ENCODE peak calls at places on chromosomes 7 and 10, in eight cellular contexts. One of them, this sample, is unnamed.

GRCh38 chr7:155860840-155861479 is 48.7 kb upstream of the SHH start:
- DNase-seq in IMR-90: peak
- DNase-seq in PC-3: peak
- DNase-seq in WERI-Rb-1: no peak
- DNase-seq in pancreas: peak
- DNase-seq in uterus: no peak
- DNase-seq in stomach: peak
- DNase-seq in CD8-positive, alpha-beta T cell: no peak
- DNase-seq in this sample: no peak

GRCh38 chr10:66822801-66823200 is 103.0 kb upstream of the LRRTM3 start:
- DNase-seq in IMR-90: no peak
- DNase-seq in PC-3: no peak
- DNase-seq in WERI-Rb-1: no peak
- DNase-seq in pancreas: no peak
- DNase-seq in uterus: no peak
- DNase-seq in stomach: no peak
- DNase-seq in CD8-positive, alpha-beta T cell: no peak
- DNase-seq in this sample: no peak

GRCh38 chr10:71486465-71487114 is 89.9 kb downstream of the CDH23 start:
- DNase-seq in IMR-90: peak
- DNase-seq in PC-3: peak
- DNase-seq in WERI-Rb-1: peak
- DNase-seq in pancreas: no peak
- DNase-seq in uterus: no peak
- DNase-seq in stomach: peak
- DNase-seq in CD8-positive, alpha-beta T cell: no peak
- DNase-seq in this sample: no peak

GRCh38 chr7:5231116-5231515 is 41.1 kb downstream of the WIPI2 start:
- DNase-seq in IMR-90: no peak
- DNase-seq in PC-3: no peak
- DNase-seq in WERI-Rb-1: no peak
- DNase-seq in pancreas: no peak
- DNase-seq in uterus: no peak
- DNase-seq in stomach: no peak
- DNase-seq in CD8-positive, alpha-beta T cell: no peak
- DNase-seq in this sample: no peak

GRCh38 chr10:14588084-14588937 is 186.4 kb downstream of the FAM107B start:
- DNase-seq in IMR-90: peak
- DNase-seq in PC-3: peak
- DNase-seq in WERI-Rb-1: no peak
- DNase-seq in pancreas: no peak
- DNase-seq in uterus: no peak
- DNase-seq in stomach: no peak
- DNase-seq in CD8-positive, alpha-beta T cell: no peak
- DNase-seq in this sample: no peak

GRCh38 chr7:141072548-141073172 is 1.2 kb upstream of the TMEM178B start:
- DNase-seq in IMR-90: peak
- DNase-seq in PC-3: peak
- DNase-seq in WERI-Rb-1: peak
- DNase-seq in pancreas: peak
- DNase-seq in uterus: peak
- DNase-seq in stomach: no peak
- DNase-seq in CD8-positive, alpha-beta T cell: no peak
- DNase-seq in this sample: no peak

GRCh38 chr10:104622598-104623209 is 18.4 kb upstream of the SORCS3 start:
- DNase-seq in IMR-90: no peak
- DNase-seq in PC-3: peak
- DNase-seq in WERI-Rb-1: peak
- DNase-seq in pancreas: no peak
- DNase-seq in uterus: no peak
- DNase-seq in stomach: no peak
- DNase-seq in CD8-positive, alpha-beta T cell: no peak
- DNase-seq in this sample: no peak

GRCh38 chr10:80356563-80356999 is at the start of the genes DYDC1 and DYDC2:
- DNase-seq in IMR-90: no peak
- DNase-seq in PC-3: no peak
- DNase-seq in WERI-Rb-1: peak
- DNase-seq in pancreas: peak
- DNase-seq in uterus: peak
- DNase-seq in stomach: peak
- DNase-seq in CD8-positive, alpha-beta T cell: no peak
- DNase-seq in this sample: peak

GRCh38 chr7:129376076-129376777 is 58.0 kb upstream of the STRIP2 start:
- DNase-seq in IMR-90: peak
- DNase-seq in PC-3: peak
- DNase-seq in WERI-Rb-1: peak
- DNase-seq in pancreas: no peak
- DNase-seq in uterus: no peak
- DNase-seq in stomach: peak
- DNase-seq in CD8-positive, alpha-beta T cell: peak
- DNase-seq in this sample: peak

GRCh38 chr7:107614425-107614824 is 34.4 kb downstream of the BCAP29 start:
- DNase-seq in IMR-90: peak
- DNase-seq in PC-3: peak
- DNase-seq in WERI-Rb-1: no peak
- DNase-seq in pancreas: no peak
- DNase-seq in uterus: no peak
- DNase-seq in stomach: no peak
- DNase-seq in CD8-positive, alpha-beta T cell: no peak
- DNase-seq in this sample: no peak

GRCh38 chr7:65509368-65510186 is 135.9 kb downstream of the ZNF92 start:
- DNase-seq in IMR-90: no peak
- DNase-seq in PC-3: peak
- DNase-seq in WERI-Rb-1: no peak
- DNase-seq in pancreas: peak
- DNase-seq in uterus: no peak
- DNase-seq in stomach: peak
- DNase-seq in CD8-positive, alpha-beta T cell: no peak
- DNase-seq in this sample: no peak

DNA sequence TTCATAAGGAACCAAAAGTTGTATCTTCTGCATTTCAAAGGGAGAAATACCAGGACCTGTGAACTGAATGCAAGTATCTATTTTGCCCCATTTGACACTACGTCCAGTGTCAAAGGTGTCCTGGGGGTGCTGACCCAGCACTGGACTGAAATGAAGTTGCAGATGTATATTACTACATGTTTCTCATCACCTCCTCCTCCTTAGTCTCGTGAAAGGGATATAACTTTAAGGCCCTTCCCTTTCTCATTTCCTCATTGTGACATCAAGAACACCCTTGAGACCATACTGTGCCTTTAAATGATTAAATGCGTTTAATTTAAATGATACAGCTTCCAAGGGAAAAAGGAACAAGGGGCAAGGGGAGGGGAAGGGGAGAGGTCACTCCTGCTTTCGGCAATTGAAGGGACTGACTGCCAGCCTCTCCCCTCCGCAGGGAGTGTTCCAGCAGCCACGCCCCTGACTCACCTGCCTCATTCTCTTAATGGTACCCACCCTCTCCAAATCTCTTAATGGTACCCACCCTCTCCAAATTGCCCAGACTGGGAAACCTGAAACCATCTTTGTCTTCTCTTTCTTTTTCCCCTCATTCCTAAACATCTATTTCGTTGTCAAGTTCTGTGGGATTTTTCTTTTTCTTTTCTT is 80.5 kb upstream of the KMT2E start:
- DNase-seq in IMR-90: no peak
- DNase-seq in PC-3: no peak
- DNase-seq in WERI-Rb-1: no peak
- DNase-seq in pancreas: no peak
- DNase-seq in uterus: no peak
- DNase-seq in stomach: no peak
- DNase-seq in CD8-positive, alpha-beta T cell: no peak
- DNase-seq in this sample: no peak
- H3K27ac ChIP-seq in IMR-90: no peak
- H3K27ac ChIP-seq in PC-3: no peak
- H3K27ac ChIP-seq in WERI-Rb-1: no peak
- H3K27ac ChIP-seq in pancreas: no peak
- H3K27ac ChIP-seq in uterus: peak
- H3K27ac ChIP-seq in stomach: no peak
- H3K27ac ChIP-seq in CD8-positive, alpha-beta T cell: no peak
- H3K27ac ChIP-seq in this sample: no peak

DNA sequence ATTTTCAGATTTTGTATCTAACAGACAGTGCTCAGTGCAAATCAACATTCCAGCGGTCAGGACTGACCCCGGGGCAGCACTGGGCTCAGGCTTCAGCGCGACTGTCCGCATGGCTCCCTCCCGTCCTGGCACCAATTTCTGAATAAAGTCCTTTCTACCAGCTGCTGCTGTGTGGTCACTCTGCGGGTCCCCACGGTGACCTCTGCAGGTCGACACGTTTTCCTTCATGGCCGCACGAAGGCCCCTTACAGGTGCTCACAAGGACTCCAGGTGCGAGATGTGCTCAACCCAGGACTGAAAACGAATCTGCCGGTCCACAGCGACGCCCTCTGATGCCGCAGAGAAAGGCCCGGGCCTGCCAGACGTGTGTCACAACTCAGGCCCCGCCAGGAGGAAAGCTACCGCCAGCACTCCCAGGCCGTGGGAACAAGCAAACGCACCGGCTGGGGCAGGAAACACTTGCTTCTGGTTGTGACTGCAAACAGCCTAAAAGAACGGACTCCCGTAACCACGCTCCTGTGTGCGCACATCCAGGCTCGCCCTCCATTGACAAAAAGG is 3.7 kb upstream of the UTF1 start:
- DNase-seq in IMR-90: no peak
- DNase-seq in PC-3: peak
- DNase-seq in WERI-Rb-1: no peak
- DNase-seq in pancreas: no peak
- DNase-seq in uterus: no peak
- DNase-seq in stomach: no peak
- DNase-seq in CD8-positive, alpha-beta T cell: no peak
- DNase-seq in this sample: no peak
- TF ChIP-seq CTCF in IMR-90: no peak
- TF ChIP-seq CTCF in PC-3: peak
- TF ChIP-seq CTCF in WERI-Rb-1: no peak
- TF ChIP-seq CTCF in pancreas: no peak
- TF ChIP-seq CTCF in uterus: no peak
- TF ChIP-seq CTCF in stomach: no peak
- TF ChIP-seq CTCF in CD8-positive, alpha-beta T cell: no peak
- TF ChIP-seq CTCF in this sample: no peak

DNA sequence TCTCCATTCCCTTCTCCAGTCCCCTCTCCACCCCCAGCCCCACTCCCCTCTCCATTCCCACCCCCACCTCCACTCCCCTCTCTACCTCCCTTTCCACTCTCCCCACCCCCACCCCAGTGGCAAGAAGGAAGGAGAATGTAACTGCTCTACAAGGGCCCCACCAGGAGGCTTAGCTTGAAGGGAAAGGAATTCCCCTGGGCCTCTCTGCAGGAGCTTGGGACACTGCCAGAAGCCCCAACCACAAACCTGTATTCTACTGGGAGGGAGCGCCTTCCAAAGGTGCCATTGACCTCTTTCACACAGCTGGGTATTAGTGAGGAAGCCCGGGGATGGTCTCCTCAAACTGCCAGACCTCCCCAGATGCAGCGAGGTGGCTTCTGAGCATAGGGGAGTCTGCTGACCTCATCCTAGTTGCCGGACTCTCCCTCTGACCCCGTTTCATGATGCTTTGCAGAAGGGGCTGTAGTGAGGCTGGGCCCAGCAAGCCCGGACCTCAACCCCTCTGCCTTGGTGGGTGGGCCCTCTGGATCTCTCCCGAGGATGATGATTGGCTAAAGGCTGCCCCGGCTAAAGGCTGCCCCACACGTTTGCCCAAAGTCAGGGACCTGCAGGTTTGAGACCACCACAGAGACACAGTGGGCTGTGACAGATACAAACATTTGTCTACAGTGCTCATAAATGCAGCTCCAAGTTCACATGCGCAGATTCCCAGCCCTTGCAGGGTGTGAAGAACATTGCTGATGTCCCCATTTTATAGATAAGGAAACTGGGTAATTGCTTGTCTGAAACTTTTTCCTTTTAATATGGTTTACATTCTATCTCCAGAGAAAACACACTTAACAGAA is 2.9 kb downstream of the DEPP1 start:
- DNase-seq in IMR-90: peak
- DNase-seq in PC-3: peak
- DNase-seq in WERI-Rb-1: peak
- DNase-seq in pancreas: peak
- DNase-seq in uterus: peak
- DNase-seq in stomach: peak
- DNase-seq in CD8-positive, alpha-beta T cell: no peak
- DNase-seq in this sample: no peak
- H3K27ac ChIP-seq in IMR-90: peak
- H3K27ac ChIP-seq in PC-3: no peak
- H3K27ac ChIP-seq in WERI-Rb-1: no peak
- H3K27ac ChIP-seq in pancreas: peak
- H3K27ac ChIP-seq in uterus: peak
- H3K27ac ChIP-seq in stomach: peak
- H3K27ac ChIP-seq in CD8-positive, alpha-beta T cell: no peak
- H3K27ac ChIP-seq in this sample: no peak

DNA sequence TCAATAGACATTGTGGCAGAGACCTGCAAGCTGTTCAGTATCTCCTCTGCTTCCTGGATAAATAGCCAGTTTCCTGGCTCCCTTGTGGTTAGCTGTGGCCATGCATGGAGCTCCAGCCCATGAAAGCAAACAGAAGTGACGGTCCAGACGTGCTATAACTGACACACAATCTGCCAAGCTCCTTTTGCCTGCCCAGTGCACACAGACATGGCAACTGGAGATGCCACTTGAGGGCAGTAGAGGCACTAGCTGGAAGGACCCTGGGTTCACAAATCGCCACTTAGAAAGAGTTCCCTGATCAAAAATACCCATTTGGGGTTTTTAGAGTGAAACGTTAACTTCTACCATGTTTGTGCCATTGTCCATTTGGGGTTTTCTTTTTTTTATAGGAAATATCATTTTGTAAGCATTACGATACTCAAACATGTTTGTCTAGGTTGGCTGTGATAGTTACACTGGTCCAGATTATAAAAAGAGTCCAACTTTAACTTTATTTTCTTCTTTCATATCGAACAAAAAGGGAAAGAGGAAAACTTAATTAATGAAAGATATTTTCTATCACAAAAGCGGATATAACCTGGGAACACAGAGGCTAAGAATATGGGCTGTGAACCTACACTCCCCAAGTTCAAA is 31.3 kb downstream of the KIN start:
- DNase-seq in IMR-90: peak
- DNase-seq in PC-3: peak
- DNase-seq in WERI-Rb-1: peak
- DNase-seq in pancreas: peak
- DNase-seq in uterus: no peak
- DNase-seq in stomach: peak
- DNase-seq in CD8-positive, alpha-beta T cell: no peak
- DNase-seq in this sample: no peak
- TF ChIP-seq CTCF in IMR-90: peak
- TF ChIP-seq CTCF in PC-3: peak
- TF ChIP-seq CTCF in WERI-Rb-1: peak
- TF ChIP-seq CTCF in pancreas: peak
- TF ChIP-seq CTCF in uterus: no peak
- TF ChIP-seq CTCF in stomach: no peak
- TF ChIP-seq CTCF in CD8-positive, alpha-beta T cell: no peak
- TF ChIP-seq CTCF in this sample: peak

This sample was measured in CD4-positive, alpha-beta T cell.